ENCODE peak calls at places on chromosomes 5 and 9, in five cellular contexts. One of them, this sample, is unnamed.

GRCh38 chr9:114038724-114039313 is 39.3 kb downstream of the AMBP start:
- DNase-seq in stimulated activated CD4-positive, alpha-beta T cell treated with anti-CD3 and anti-CD28 coated beads, Interleukin-1b, Interleukin-23, amount 100 ng/mL, for 4 hours: no peak
- DNase-seq in posterior cingulate gyrus: no peak
- DNase-seq in neural crest cell: no peak
- DNase-seq in LHCN-M2: no peak
- DNase-seq in this sample: no peak

GRCh38 chr5:61991861-61992260 is 314.1 kb upstream of the KIF2A start:
- DNase-seq in stimulated activated CD4-positive, alpha-beta T cell treated with anti-CD3 and anti-CD28 coated beads, Interleukin-1b, Interleukin-23, amount 100 ng/mL, for 4 hours: no peak
- DNase-seq in neural crest cell: no peak
- DNase-seq in posterior cingulate gyrus: no peak
- DNase-seq in LHCN-M2: peak; percentile 12
- DNase-seq in this sample: no peak

GRCh38 chr5:41794478-41794877 is 75.7 kb downstream of the OXCT1 start:
- DNase-seq in stimulated activated CD4-positive, alpha-beta T cell treated with anti-CD3 and anti-CD28 coated beads, Interleukin-1b, Interleukin-23, amount 100 ng/mL, for 4 hours: no peak
- DNase-seq in LHCN-M2: peak; percentile 87
- DNase-seq in posterior cingulate gyrus: no peak
- DNase-seq in neural crest cell: no peak
- DNase-seq in this sample: no peak

GRCh38 chr9:87290241-87290700 is 207.4 kb upstream of the DAPK1 start:
- DNase-seq in stimulated activated CD4-positive, alpha-beta T cell treated with anti-CD3 and anti-CD28 coated beads, Interleukin-1b, Interleukin-23, amount 100 ng/mL, for 4 hours: no peak
- DNase-seq in neural crest cell: no peak
- DNase-seq in posterior cingulate gyrus: no peak
- DNase-seq in LHCN-M2: peak; percentile 73
- DNase-seq in this sample: no peak

GRCh38 chr5:171483453-171484177 is 64.2 kb downstream of the FGF18 start:
- DNase-seq in posterior cingulate gyrus: no peak
- DNase-seq in stimulated activated CD4-positive, alpha-beta T cell treated with anti-CD3 and anti-CD28 coated beads, Interleukin-1b, Interleukin-23, amount 100 ng/mL, for 4 hours: no peak
- DNase-seq in neural crest cell: no peak
- DNase-seq in LHCN-M2: no peak
- DNase-seq in this sample: peak; percentile 39

GRCh38 chr5:139360384-139360783 is 18.7 kb downstream of the PAIP2 start:
- DNase-seq in LHCN-M2: no peak
- DNase-seq in stimulated activated CD4-positive, alpha-beta T cell treated with anti-CD3 and anti-CD28 coated beads, Interleukin-1b, Interleukin-23, amount 100 ng/mL, for 4 hours: no peak
- DNase-seq in neural crest cell: no peak
- DNase-seq in posterior cingulate gyrus: no peak
- DNase-seq in this sample: no peak

GRCh38 chr9:132007371-132007701 is 72.3 kb downstream of the MED27 start:
- DNase-seq in stimulated activated CD4-positive, alpha-beta T cell treated with anti-CD3 and anti-CD28 coated beads, Interleukin-1b, Interleukin-23, amount 100 ng/mL, for 4 hours: no peak
- DNase-seq in posterior cingulate gyrus: no peak
- DNase-seq in neural crest cell: no peak
- DNase-seq in LHCN-M2: no peak
- DNase-seq in this sample: no peak

GRCh38 chr5:59367791-59368394 is 525.6 kb downstream of the PDE4D start:
- DNase-seq in stimulated activated CD4-positive, alpha-beta T cell treated with anti-CD3 and anti-CD28 coated beads, Interleukin-1b, Interleukin-23, amount 100 ng/mL, for 4 hours: peak; percentile 21
- DNase-seq in LHCN-M2: peak; percentile 59
- DNase-seq in posterior cingulate gyrus: no peak
- DNase-seq in neural crest cell: peak; percentile 65
- DNase-seq in this sample: peak; percentile 66

GRCh38 chr5:96661101-96661840 is 905 bp upstream of the CAST start:
- DNase-seq in posterior cingulate gyrus: no peak
- DNase-seq in LHCN-M2: peak; percentile 67
- DNase-seq in stimulated activated CD4-positive, alpha-beta T cell treated with anti-CD3 and anti-CD28 coated beads, Interleukin-1b, Interleukin-23, amount 100 ng/mL, for 4 hours: no peak
- DNase-seq in neural crest cell: peak; percentile 4
- DNase-seq in this sample: peak; percentile 39

GRCh38 chr9:81083821-81084512 is 605.4 kb downstream of the TLE1 start:
- DNase-seq in posterior cingulate gyrus: no peak
- DNase-seq in stimulated activated CD4-positive, alpha-beta T cell treated with anti-CD3 and anti-CD28 coated beads, Interleukin-1b, Interleukin-23, amount 100 ng/mL, for 4 hours: no peak
- DNase-seq in neural crest cell: no peak
- DNase-seq in LHCN-M2: peak; percentile 83
- DNase-seq in this sample: no peak

GRCh38 chr9:21761309-21761901 is 41.0 kb upstream of the MTAP start:
- DNase-seq in LHCN-M2: peak; percentile 60
- DNase-seq in posterior cingulate gyrus: no peak
- DNase-seq in stimulated activated CD4-positive, alpha-beta T cell treated with anti-CD3 and anti-CD28 coated beads, Interleukin-1b, Interleukin-23, amount 100 ng/mL, for 4 hours: no peak
- DNase-seq in neural crest cell: no peak
- DNase-seq in this sample: no peak

GRCh38 chr5:174527936-174528557 is 196.3 kb upstream of the MSX2 start:
- DNase-seq in neural crest cell: no peak
- DNase-seq in stimulated activated CD4-positive, alpha-beta T cell treated with anti-CD3 and anti-CD28 coated beads, Interleukin-1b, Interleukin-23, amount 100 ng/mL, for 4 hours: no peak
- DNase-seq in posterior cingulate gyrus: no peak
- DNase-seq in LHCN-M2: no peak
- DNase-seq in this sample: no peak

GRCh38 chr9:96183751-96184150 is 118.2 kb downstream of the HSD17B3 start:
- DNase-seq in stimulated activated CD4-positive, alpha-beta T cell treated with anti-CD3 and anti-CD28 coated beads, Interleukin-1b, Interleukin-23, amount 100 ng/mL, for 4 hours: no peak
- DNase-seq in posterior cingulate gyrus: no peak
- DNase-seq in neural crest cell: no peak
- DNase-seq in LHCN-M2: no peak
- DNase-seq in this sample: no peak

GRCh38 chr5:112604741-112605390 is 132.8 kb upstream of the APC start:
- DNase-seq in posterior cingulate gyrus: no peak
- DNase-seq in neural crest cell: no peak
- DNase-seq in LHCN-M2: peak; percentile 7
- DNase-seq in stimulated activated CD4-positive, alpha-beta T cell treated with anti-CD3 and anti-CD28 coated beads, Interleukin-1b, Interleukin-23, amount 100 ng/mL, for 4 hours: no peak
- DNase-seq in this sample: no peak

GRCh38 chr5:147857302-147858129 is 21.0 kb upstream of the SCGB3A2 start:
- DNase-seq in stimulated activated CD4-positive, alpha-beta T cell treated with anti-CD3 and anti-CD28 coated beads, Interleukin-1b, Interleukin-23, amount 100 ng/mL, for 4 hours: peak; percentile 1
- DNase-seq in LHCN-M2: peak; percentile 41
- DNase-seq in posterior cingulate gyrus: no peak
- DNase-seq in neural crest cell: peak; percentile 75
- DNase-seq in this sample: peak; percentile 69

GRCh38 chr5:157890825-157891587 is 32.1 kb upstream of the CLINT1 start:
- DNase-seq in neural crest cell: no peak
- DNase-seq in stimulated activated CD4-positive, alpha-beta T cell treated with anti-CD3 and anti-CD28 coated beads, Interleukin-1b, Interleukin-23, amount 100 ng/mL, for 4 hours: no peak
- DNase-seq in posterior cingulate gyrus: no peak
- DNase-seq in LHCN-M2: no peak
- DNase-seq in this sample: no peak

GRCh38 chr9:121783523-121784507 is 132.4 kb downstream of the DAB2IP start:
- DNase-seq in stimulated activated CD4-positive, alpha-beta T cell treated with anti-CD3 and anti-CD28 coated beads, Interleukin-1b, Interleukin-23, amount 100 ng/mL, for 4 hours: no peak
- DNase-seq in LHCN-M2: no peak
- DNase-seq in posterior cingulate gyrus: peak; percentile 81
- DNase-seq in neural crest cell: no peak
- DNase-seq in this sample: peak; percentile 7

GRCh38 chr5:127564002-127564769 is 46.7 kb downstream of the PRRC1 start:
- DNase-seq in posterior cingulate gyrus: no peak
- DNase-seq in stimulated activated CD4-positive, alpha-beta T cell treated with anti-CD3 and anti-CD28 coated beads, Interleukin-1b, Interleukin-23, amount 100 ng/mL, for 4 hours: peak; percentile 43
- DNase-seq in LHCN-M2: peak; percentile 54
- DNase-seq in neural crest cell: peak; percentile 57
- DNase-seq in this sample: peak; percentile 36

GRCh38 chr5:180323929-180324632 is 29.1 kb downstream of the GFPT2 start:
- DNase-seq in stimulated activated CD4-positive, alpha-beta T cell treated with anti-CD3 and anti-CD28 coated beads, Interleukin-1b, Interleukin-23, amount 100 ng/mL, for 4 hours: no peak
- DNase-seq in posterior cingulate gyrus: no peak
- DNase-seq in neural crest cell: no peak
- DNase-seq in LHCN-M2: no peak
- DNase-seq in this sample: no peak

GRCh38 chr5:171682801-171683200 is 102.8 kb upstream of the SMIM23 start:
- DNase-seq in LHCN-M2: no peak
- DNase-seq in stimulated activated CD4-positive, alpha-beta T cell treated with anti-CD3 and anti-CD28 coated beads, Interleukin-1b, Interleukin-23, amount 100 ng/mL, for 4 hours: no peak
- DNase-seq in neural crest cell: no peak
- DNase-seq in posterior cingulate gyrus: no peak
- DNase-seq in this sample: no peak

GRCh38 chr5:33240552-33240951 is 200.2 kb upstream of the TARS1 start:
- DNase-seq in posterior cingulate gyrus: no peak
- DNase-seq in stimulated activated CD4-positive, alpha-beta T cell treated with anti-CD3 and anti-CD28 coated beads, Interleukin-1b, Interleukin-23, amount 100 ng/mL, for 4 hours: no peak
- DNase-seq in neural crest cell: no peak
- DNase-seq in LHCN-M2: peak; percentile 19
- DNase-seq in this sample: no peak

This sample was measured in transverse colon.